ENCODE peak calls at places on chromosomes 16 and 17, in seven cellular contexts. One of them, this sample, is unnamed.

GRCh38 chr17:1177099-1177996 is 2.4 kb downstream of the ABR start:
- DNase-seq in mesenchymal stem cell: no peak
- DNase-seq in H1: no peak
- DNase-seq in mesendoderm: peak
- DNase-seq in IMR-90: peak
- DNase-seq in neuronal stem cell: no peak
- DNase-seq in H9: no peak
- DNase-seq in this sample: no peak

GRCh38 chr17:29063992-29064391 is 21.1 kb downstream of the PIPOX start:
- DNase-seq in neuronal stem cell: no peak
- DNase-seq in H9: no peak
- DNase-seq in mesenchymal stem cell: no peak
- DNase-seq in mesendoderm: no peak
- DNase-seq in IMR-90: no peak
- DNase-seq in H1: no peak
- DNase-seq in this sample: no peak

GRCh38 chr16:1125471-1125870 is 27.4 kb upstream of the CACNA1H start:
- DNase-seq in mesendoderm: no peak
- DNase-seq in mesenchymal stem cell: no peak
- DNase-seq in neuronal stem cell: no peak
- DNase-seq in IMR-90: peak
- DNase-seq in H1: no peak
- DNase-seq in H9: no peak
- DNase-seq in this sample: no peak

GRCh38 chr16:57091200-57091989 is 988 bp upstream of the CPNE2 start:
- DNase-seq in neuronal stem cell: no peak
- DNase-seq in H9: peak
- DNase-seq in H1: peak
- DNase-seq in mesenchymal stem cell: peak
- DNase-seq in mesendoderm: peak
- DNase-seq in IMR-90: peak
- DNase-seq in this sample: peak

GRCh38 chr17:6696906-6697305 is 16.3 kb downstream of the SLC13A5 start:
- DNase-seq in mesenchymal stem cell: no peak
- DNase-seq in H1: no peak
- DNase-seq in mesendoderm: no peak
- DNase-seq in neuronal stem cell: no peak
- DNase-seq in H9: no peak
- DNase-seq in IMR-90: no peak
- DNase-seq in this sample: no peak

GRCh38 chr16:14172200-14172805 is 101.2 kb downstream of the MRTFB start:
- DNase-seq in H9: no peak
- DNase-seq in IMR-90: peak
- DNase-seq in mesendoderm: no peak
- DNase-seq in neuronal stem cell: no peak
- DNase-seq in H1: no peak
- DNase-seq in mesenchymal stem cell: peak
- DNase-seq in this sample: peak

GRCh38 chr17:76532072-76532651 is 5.3 kb downstream of the CYGB start:
- DNase-seq in H1: no peak
- DNase-seq in neuronal stem cell: no peak
- DNase-seq in mesendoderm: peak
- DNase-seq in IMR-90: peak
- DNase-seq in H9: no peak
- DNase-seq in mesenchymal stem cell: peak
- DNase-seq in this sample: peak

GRCh38 chr16:31471875-31472558 is at the start of gene TGFB1I1:
- DNase-seq in H9: peak
- DNase-seq in mesendoderm: peak
- DNase-seq in neuronal stem cell: no peak
- DNase-seq in IMR-90: peak
- DNase-seq in H1: peak
- DNase-seq in mesenchymal stem cell: peak
- DNase-seq in this sample: no peak

GRCh38 chr17:63772801-63773271 is 561 bp downstream of the CCDC47 start:
- DNase-seq in H1: no peak
- DNase-seq in mesendoderm: peak
- DNase-seq in H9: no peak
- DNase-seq in IMR-90: peak
- DNase-seq in neuronal stem cell: no peak
- DNase-seq in mesenchymal stem cell: peak
- DNase-seq in this sample: peak

GRCh38 chr17:45581860-45582259 is 91.3 kb upstream of the PLEKHM1 start:
- DNase-seq in neuronal stem cell: no peak
- DNase-seq in H1: no peak
- DNase-seq in mesendoderm: no peak
- DNase-seq in IMR-90: no peak
- DNase-seq in mesenchymal stem cell: peak
- DNase-seq in H9: no peak
- DNase-seq in this sample: no peak

GRCh38 chr17:60647705-60648104 is 29.9 kb upstream of the BCAS3 start:
- DNase-seq in H9: no peak
- DNase-seq in mesendoderm: no peak
- DNase-seq in neuronal stem cell: no peak
- DNase-seq in H1: no peak
- DNase-seq in mesenchymal stem cell: no peak
- DNase-seq in IMR-90: no peak
- DNase-seq in this sample: no peak

GRCh38 chr17:60645918-60646523 is 31.6 kb upstream of the BCAS3 start:
- DNase-seq in H1: no peak
- DNase-seq in IMR-90: no peak
- DNase-seq in mesenchymal stem cell: no peak
- DNase-seq in H9: no peak
- DNase-seq in neuronal stem cell: no peak
- DNase-seq in mesendoderm: no peak
- DNase-seq in this sample: no peak

GRCh38 chr17:60641810-60642220 is 35.8 kb upstream of the BCAS3 start:
- DNase-seq in H1: peak
- DNase-seq in mesenchymal stem cell: peak
- DNase-seq in H9: peak
- DNase-seq in IMR-90: peak
- DNase-seq in mesendoderm: peak
- DNase-seq in neuronal stem cell: peak
- DNase-seq in this sample: peak

GRCh38 chr17:60641126-60641525 is 36.5 kb upstream of the BCAS3 start:
- DNase-seq in IMR-90: no peak
- DNase-seq in neuronal stem cell: no peak
- DNase-seq in mesenchymal stem cell: no peak
- DNase-seq in mesendoderm: no peak
- DNase-seq in H1: no peak
- DNase-seq in H9: no peak
- DNase-seq in this sample: no peak

DNA sequence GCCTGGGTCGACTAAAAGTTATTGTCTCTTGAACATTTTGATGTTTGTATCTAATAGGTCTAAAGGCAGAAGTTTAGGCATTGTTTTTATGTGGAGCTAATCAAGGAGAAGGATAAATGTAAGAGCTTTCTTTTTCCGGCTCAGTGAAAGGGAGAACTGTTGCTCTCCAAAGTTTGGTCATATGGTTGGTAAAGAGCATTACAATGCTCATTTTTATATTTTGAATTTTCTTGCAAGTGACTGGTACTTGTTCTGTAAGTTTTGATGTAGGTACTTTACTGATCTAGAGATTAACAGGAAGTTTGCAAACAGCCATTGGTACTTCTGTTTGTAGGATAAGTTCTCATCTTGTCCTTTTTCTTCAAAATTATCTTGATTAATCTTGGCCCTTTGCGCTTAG is 30.9 kb upstream of the BCAS3 start:
- DNase-seq in mesenchymal stem cell: no peak
- DNase-seq in H1: no peak
- DNase-seq in mesendoderm: no peak
- DNase-seq in neuronal stem cell: no peak
- DNase-seq in IMR-90: no peak
- DNase-seq in H9: no peak
- DNase-seq in this sample: no peak
- H2BK5ac ChIP-seq in mesenchymal stem cell: no peak
- H2BK5ac ChIP-seq in H1: no peak
- H2BK5ac ChIP-seq in mesendoderm: no peak
- H2BK5ac ChIP-seq in neuronal stem cell: no peak
- H2BK5ac ChIP-seq in IMR-90: no peak
- H2BK5ac ChIP-seq in H9: no peak
- H2BK5ac ChIP-seq in this sample: no peak

GRCh38 chr17:33204156-33204555 is 88.9 kb downstream of the ASIC2 start:
- DNase-seq in mesenchymal stem cell: no peak
- DNase-seq in IMR-90: no peak
- DNase-seq in H1: no peak
- DNase-seq in mesendoderm: no peak
- DNase-seq in H9: peak
- DNase-seq in neuronal stem cell: no peak
- DNase-seq in this sample: no peak
- H2BK5ac ChIP-seq in mesenchymal stem cell: no peak
- H2BK5ac ChIP-seq in IMR-90: no peak
- H2BK5ac ChIP-seq in H1: no peak
- H2BK5ac ChIP-seq in mesendoderm: no peak
- H2BK5ac ChIP-seq in H9: no peak
- H2BK5ac ChIP-seq in neuronal stem cell: no peak
- H2BK5ac ChIP-seq in this sample: no peak

DNA sequence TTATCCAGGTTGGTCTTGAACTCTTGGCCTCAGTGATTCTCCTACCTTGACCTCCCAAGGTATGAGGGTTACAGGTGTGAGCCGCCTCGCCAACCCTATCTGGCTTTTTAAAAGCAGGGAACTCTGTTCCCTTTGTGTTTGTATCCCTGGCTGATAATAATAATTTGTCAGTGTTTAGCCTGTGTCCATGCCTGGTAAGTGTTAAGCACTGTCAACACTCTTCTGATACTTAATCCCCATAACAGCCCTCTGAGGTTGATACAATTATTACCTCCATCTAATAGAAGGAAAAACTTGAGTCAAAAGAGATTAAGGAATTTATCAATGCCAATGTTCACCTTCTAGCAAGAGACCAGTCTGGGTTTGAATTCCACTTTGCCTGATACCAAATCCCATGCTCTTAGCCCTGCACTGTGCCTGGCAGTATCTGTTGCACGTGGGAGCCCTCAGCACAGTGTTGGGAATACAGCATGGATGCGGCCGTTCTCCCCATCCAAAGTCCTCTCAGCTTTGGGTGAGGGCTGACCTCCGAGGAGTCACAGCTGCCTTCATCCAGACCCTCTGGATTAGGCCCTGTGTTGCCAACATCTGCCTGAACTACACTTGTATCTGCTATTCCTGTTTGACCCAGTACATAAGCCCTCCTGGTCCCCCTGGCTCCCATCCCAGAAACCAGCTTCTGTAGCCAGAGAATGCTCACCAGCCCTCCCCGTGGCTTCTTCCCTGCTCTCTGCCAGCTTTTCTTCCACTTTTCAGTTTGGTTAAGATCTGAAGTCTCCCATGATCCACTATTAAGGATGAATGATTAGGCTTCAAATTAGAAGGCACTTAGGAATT is 335.6 kb upstream of the ASIC2 start:
- DNase-seq in mesendoderm: no peak
- DNase-seq in IMR-90: no peak
- DNase-seq in neuronal stem cell: no peak
- DNase-seq in mesenchymal stem cell: no peak
- DNase-seq in H1: no peak
- DNase-seq in H9: no peak
- DNase-seq in this sample: no peak
- H2BK5ac ChIP-seq in mesendoderm: no peak
- H2BK5ac ChIP-seq in IMR-90: no peak
- H2BK5ac ChIP-seq in neuronal stem cell: no peak
- H2BK5ac ChIP-seq in mesenchymal stem cell: no peak
- H2BK5ac ChIP-seq in H1: no peak
- H2BK5ac ChIP-seq in H9: no peak
- H2BK5ac ChIP-seq in this sample: no peak

GRCh38 chr17:81086789-81087551 is 52.0 kb downstream of the BAIAP2 start:
- DNase-seq in H9: no peak
- DNase-seq in H1: no peak
- DNase-seq in mesenchymal stem cell: no peak
- DNase-seq in neuronal stem cell: no peak
- DNase-seq in IMR-90: no peak
- DNase-seq in mesendoderm: no peak
- DNase-seq in this sample: no peak
- H2BK5ac ChIP-seq in H9: no peak
- H2BK5ac ChIP-seq in H1: no peak
- H2BK5ac ChIP-seq in mesenchymal stem cell: no peak
- H2BK5ac ChIP-seq in neuronal stem cell: no peak
- H2BK5ac ChIP-seq in IMR-90: no peak
- H2BK5ac ChIP-seq in mesendoderm: no peak
- H2BK5ac ChIP-seq in this sample: no peak

GRCh38 chr17:75325348-75325747 is 36.1 kb upstream of the SLC25A19 start:
- DNase-seq in neuronal stem cell: no peak
- DNase-seq in H9: no peak
- DNase-seq in IMR-90: no peak
- DNase-seq in mesenchymal stem cell: no peak
- DNase-seq in mesendoderm: no peak
- DNase-seq in H1: no peak
- DNase-seq in this sample: no peak
- H2BK5ac ChIP-seq in neuronal stem cell: no peak
- H2BK5ac ChIP-seq in H9: no peak
- H2BK5ac ChIP-seq in IMR-90: no peak
- H2BK5ac ChIP-seq in mesenchymal stem cell: no peak
- H2BK5ac ChIP-seq in mesendoderm: no peak
- H2BK5ac ChIP-seq in H1: peak
- H2BK5ac ChIP-seq in this sample: no peak

GRCh38 chr16:16121185-16121727 is 102.0 kb downstream of the ABCC6 start:
- DNase-seq in neuronal stem cell: no peak
- DNase-seq in H9: no peak
- DNase-seq in mesenchymal stem cell: no peak
- DNase-seq in IMR-90: no peak
- DNase-seq in mesendoderm: no peak
- DNase-seq in H1: no peak
- DNase-seq in this sample: no peak
- H2BK5ac ChIP-seq in neuronal stem cell: no peak
- H2BK5ac ChIP-seq in H9: no peak
- H2BK5ac ChIP-seq in mesenchymal stem cell: no peak
- H2BK5ac ChIP-seq in IMR-90: no peak
- H2BK5ac ChIP-seq in mesendoderm: no peak
- H2BK5ac ChIP-seq in H1: no peak
- H2BK5ac ChIP-seq in this sample: no peak

DNA sequence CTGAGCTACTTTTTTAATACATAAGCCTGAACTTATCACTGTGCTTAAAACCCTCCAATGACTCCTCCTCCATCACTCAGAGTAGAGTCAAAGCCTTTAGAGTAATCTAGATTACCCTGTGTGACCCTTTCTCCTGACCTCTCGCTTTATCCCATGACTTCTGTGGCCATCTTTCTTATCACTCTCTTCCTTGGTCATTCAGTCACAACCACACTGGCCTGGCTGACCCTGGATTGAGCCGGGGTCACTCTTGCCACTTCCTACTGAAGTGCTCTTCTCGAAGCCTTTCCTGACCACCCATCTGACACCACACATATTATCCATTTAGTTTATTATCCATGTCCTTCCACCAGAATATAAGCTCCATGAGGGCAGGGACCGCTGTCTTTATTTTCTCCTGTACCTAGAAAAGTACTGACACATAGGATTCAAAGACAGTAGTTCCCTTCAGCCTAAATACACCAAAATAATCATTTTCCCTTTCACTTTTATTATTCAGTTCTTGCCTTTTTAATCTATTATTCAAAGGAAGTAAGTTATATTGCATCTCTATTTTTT is 28.0 kb upstream of the ABCA9 start:
- DNase-seq in mesenchymal stem cell: no peak
- DNase-seq in IMR-90: no peak
- DNase-seq in mesendoderm: no peak
- DNase-seq in neuronal stem cell: no peak
- DNase-seq in H1: no peak
- DNase-seq in H9: no peak
- DNase-seq in this sample: no peak
- H2BK5ac ChIP-seq in mesenchymal stem cell: no peak
- H2BK5ac ChIP-seq in IMR-90: no peak
- H2BK5ac ChIP-seq in mesendoderm: no peak
- H2BK5ac ChIP-seq in neuronal stem cell: no peak
- H2BK5ac ChIP-seq in H1: no peak
- H2BK5ac ChIP-seq in H9: no peak
- H2BK5ac ChIP-seq in this sample: no peak

GRCh38 chr16:88690341-88691128 is 4.2 kb upstream of the SNAI3 start:
- DNase-seq in mesendoderm: no peak
- DNase-seq in H1: no peak
- DNase-seq in mesenchymal stem cell: no peak
- DNase-seq in IMR-90: no peak
- DNase-seq in neuronal stem cell: no peak
- DNase-seq in H9: no peak
- DNase-seq in this sample: no peak
- H2BK5ac ChIP-seq in mesendoderm: no peak
- H2BK5ac ChIP-seq in H1: no peak
- H2BK5ac ChIP-seq in mesenchymal stem cell: no peak
- H2BK5ac ChIP-seq in IMR-90: no peak
- H2BK5ac ChIP-seq in neuronal stem cell: no peak
- H2BK5ac ChIP-seq in H9: no peak
- H2BK5ac ChIP-seq in this sample: no peak